ENCODE peak calls at places on chromosomes 6 and 20, in five cellular contexts. Z is omental fat pad, A is fibroblast of mammary gland, S is HFF-Myc, T is NCI-H1930. F is an unnamed sample.

GRCh38 chr6:12289655-12290489 is at the start of gene EDN1:
- DNase-seq in A (peak), Z (peak), T (peak), S (no peak), F (peak)

GRCh38 chr6:120211955-120212792 is 862.6 kb upstream of the MAN1A1 start:
- DNase-seq in A (peak), Z (no peak), T (no peak), S (no peak), F (no peak)

GRCh38 chr6:17725083-17725482 is 18.4 kb upstream of the NUP153 start:
- DNase-seq in A (peak), S (no peak), T (no peak), Z (no peak), F (no peak)

GRCh38 chr6:27145731-27146455 is 101.6 kb upstream of the PRSS16 start:
- DNase-seq in A (peak), Z (no peak), S (peak), T (peak), F (peak)

GRCh38 chr6:136647363-136647763 is 97.1 kb upstream of the MAP7 start:
- DNase-seq in A (peak), S (peak), Z (no peak), T (no peak), F (peak)

GRCh38 chr6:140436023-140436811 is 1061.8 kb upstream of the CITED2 start:
- DNase-seq in S (no peak), A (peak), T (no peak), Z (no peak), F (no peak)

GRCh38 chr20:41138217-41138526 is 829 bp downstream of the PLCG1 start:
- DNase-seq in Z (no peak), A (peak), T (no peak), S (no peak), F (no peak)

GRCh38 chr20:32339116-32339515 is 19.0 kb upstream of the ASXL1 start:
- DNase-seq in T (no peak), Z (no peak), A (no peak), S (no peak), F (no peak)

GRCh38 chr6:22779062-22779461 is 209.7 kb downstream of the HDGFL1 start:
- DNase-seq in Z (no peak), A (no peak), S (no peak), T (no peak), F (no peak)

GRCh38 chr20:7924692-7925091 is 15.6 kb downstream of the HAO1 start:
- DNase-seq in T (no peak), A (peak), S (peak), Z (no peak), F (no peak)

GRCh38 chr6:111462770-111463391 is 20.1 kb downstream of the REV3L start:
- DNase-seq in S (no peak), A (peak), Z (no peak), T (no peak), F (no peak)

GRCh38 chr6:164286021-164286420 is 871.5 kb downstream of the QKI start:
- DNase-seq in Z (no peak), T (no peak), S (no peak), A (peak), F (no peak)

GRCh38 chr6:134427721-134428120 is 109.8 kb upstream of the SGK1 start:
- DNase-seq in T (no peak), S (no peak), A (no peak), Z (no peak), F (no peak)

GRCh38 chr6:127115032-127115661 is 3.3 kb upstream of the RSPO3 start:
- DNase-seq in Z (no peak), T (no peak), S (no peak), A (peak), F (no peak)

GRCh38 chr20:46343358-46344357 is 35.4 kb upstream of the CDH22 start:
- DNase-seq in T (no peak), S (no peak), A (no peak), Z (no peak), F (no peak)